ENCODE peak calls at places on chromosomes 12 and 14, in nine cellular contexts. One of them, this sample, is unnamed.

GRCh38 chr12:16187684-16188083 is 89.8 kb downstream of the SLC15A5 start:
- DNase-seq in AG10803: no peak
- DNase-seq in H7: no peak
- DNase-seq in sigmoid colon: no peak
- DNase-seq in adipocyte: no peak
- DNase-seq in dorsolateral prefrontal cortex: no peak
- DNase-seq in endothelial cell of umbilical vein: no peak
- DNase-seq in A673: no peak
- DNase-seq in pancreas: no peak
- DNase-seq in this sample: no peak

GRCh38 chr12:79299447-79300198 is 391.1 kb downstream of the PAWR start:
- DNase-seq in dorsolateral prefrontal cortex: no peak
- DNase-seq in pancreas: no peak
- DNase-seq in H7: no peak
- DNase-seq in A673: no peak
- DNase-seq in AG10803: no peak
- DNase-seq in endothelial cell of umbilical vein: no peak
- DNase-seq in adipocyte: no peak
- DNase-seq in sigmoid colon: no peak
- DNase-seq in this sample: no peak

GRCh38 chr12:94525951-94526350 is 66.3 kb upstream of the CEP83 start:
- DNase-seq in adipocyte: no peak
- DNase-seq in pancreas: no peak
- DNase-seq in A673: no peak
- DNase-seq in dorsolateral prefrontal cortex: no peak
- DNase-seq in H7: no peak
- DNase-seq in AG10803: no peak
- DNase-seq in sigmoid colon: no peak
- DNase-seq in endothelial cell of umbilical vein: no peak
- DNase-seq in this sample: no peak

GRCh38 chr12:13631873-13632272 is 349.5 kb downstream of the GRIN2B start:
- DNase-seq in sigmoid colon: no peak
- DNase-seq in AG10803: no peak
- DNase-seq in pancreas: no peak
- DNase-seq in adipocyte: no peak
- DNase-seq in endothelial cell of umbilical vein: no peak
- DNase-seq in A673: no peak
- DNase-seq in dorsolateral prefrontal cortex: no peak
- DNase-seq in H7: no peak
- DNase-seq in this sample: no peak

GRCh38 chr14:68978550-68978911 is 571 bp downstream of the ACTN1 start:
- DNase-seq in sigmoid colon: peak; percentile 88
- DNase-seq in endothelial cell of umbilical vein: peak; percentile 33
- DNase-seq in adipocyte: peak; percentile 88
- DNase-seq in H7: peak; percentile 95
- DNase-seq in dorsolateral prefrontal cortex: no peak
- DNase-seq in A673: peak; percentile 60
- DNase-seq in AG10803: peak; percentile 55
- DNase-seq in pancreas: peak; percentile 86
- DNase-seq in this sample: peak; percentile 72

GRCh38 chr14:67977468-67978034 is 158.0 kb downstream of the RAD51B start:
- DNase-seq in H7: no peak
- DNase-seq in sigmoid colon: no peak
- DNase-seq in AG10803: no peak
- DNase-seq in adipocyte: no peak
- DNase-seq in A673: no peak
- DNase-seq in endothelial cell of umbilical vein: no peak
- DNase-seq in dorsolateral prefrontal cortex: no peak
- DNase-seq in pancreas: no peak
- DNase-seq in this sample: peak; percentile 34

GRCh38 chr12:98635657-98636323 is 8.8 kb downstream of the IKBIP start:
- DNase-seq in A673: peak; percentile 36
- DNase-seq in adipocyte: peak; percentile 64
- DNase-seq in pancreas: no peak
- DNase-seq in AG10803: peak; percentile 77
- DNase-seq in dorsolateral prefrontal cortex: no peak
- DNase-seq in endothelial cell of umbilical vein: peak; percentile 61
- DNase-seq in H7: no peak
- DNase-seq in sigmoid colon: no peak
- DNase-seq in this sample: no peak

GRCh38 chr14:100193417-100194357 is 34.2 kb upstream of the DEGS2 start:
- DNase-seq in dorsolateral prefrontal cortex: peak; percentile 66
- DNase-seq in adipocyte: no peak
- DNase-seq in sigmoid colon: no peak
- DNase-seq in A673: no peak
- DNase-seq in H7: peak; percentile 63
- DNase-seq in pancreas: no peak
- DNase-seq in AG10803: no peak
- DNase-seq in endothelial cell of umbilical vein: no peak
- DNase-seq in this sample: no peak

GRCh38 chr12:26226629-26227375 is 31.4 kb downstream of the SSPN start:
- DNase-seq in A673: no peak
- DNase-seq in AG10803: peak; percentile 42
- DNase-seq in H7: peak; percentile 73
- DNase-seq in dorsolateral prefrontal cortex: no peak
- DNase-seq in pancreas: peak; percentile 44
- DNase-seq in adipocyte: peak; percentile 60
- DNase-seq in sigmoid colon: peak; percentile 73
- DNase-seq in endothelial cell of umbilical vein: peak; percentile 21
- DNase-seq in this sample: peak; percentile 50

GRCh38 chr12:103642240-103642864 is 55.3 kb downstream of the STAB2 start:
- DNase-seq in adipocyte: no peak
- DNase-seq in sigmoid colon: no peak
- DNase-seq in endothelial cell of umbilical vein: no peak
- DNase-seq in A673: no peak
- DNase-seq in H7: peak; percentile 21
- DNase-seq in dorsolateral prefrontal cortex: no peak
- DNase-seq in AG10803: no peak
- DNase-seq in pancreas: no peak
- DNase-seq in this sample: no peak

GRCh38 chr12:53869500-53869899 is 69.1 kb upstream of the HOXC13 start:
- DNase-seq in adipocyte: no peak
- DNase-seq in dorsolateral prefrontal cortex: no peak
- DNase-seq in sigmoid colon: no peak
- DNase-seq in H7: no peak
- DNase-seq in AG10803: no peak
- DNase-seq in endothelial cell of umbilical vein: no peak
- DNase-seq in A673: no peak
- DNase-seq in pancreas: no peak
- DNase-seq in this sample: no peak

GRCh38 chr14:32940066-32940651 is 1.5 kb downstream of the NPAS3 start:
- DNase-seq in pancreas: no peak
- DNase-seq in H7: peak; percentile 25
- DNase-seq in A673: peak; percentile 89
- DNase-seq in adipocyte: no peak
- DNase-seq in dorsolateral prefrontal cortex: no peak
- DNase-seq in AG10803: peak; percentile 6
- DNase-seq in endothelial cell of umbilical vein: peak; percentile 37
- DNase-seq in sigmoid colon: no peak
- DNase-seq in this sample: no peak

GRCh38 chr14:23638414-23639047 is 2.4 kb downstream of the DHRS2 start:
- DNase-seq in AG10803: no peak
- DNase-seq in dorsolateral prefrontal cortex: no peak
- DNase-seq in H7: no peak
- DNase-seq in sigmoid colon: no peak
- DNase-seq in A673: no peak
- DNase-seq in adipocyte: no peak
- DNase-seq in pancreas: no peak
- DNase-seq in endothelial cell of umbilical vein: no peak
- DNase-seq in this sample: no peak

GRCh38 chr12:132366341-132366861 is 37.0 kb upstream of the GALNT9 start:
- DNase-seq in sigmoid colon: peak; percentile 42
- DNase-seq in dorsolateral prefrontal cortex: peak; percentile 41
- DNase-seq in AG10803: no peak
- DNase-seq in endothelial cell of umbilical vein: no peak
- DNase-seq in A673: no peak
- DNase-seq in adipocyte: no peak
- DNase-seq in H7: peak; percentile 74
- DNase-seq in pancreas: no peak
- DNase-seq in this sample: no peak

GRCh38 chr12:53485955-53486729 is 13.1 kb downstream of the MAP3K12 start:
- DNase-seq in sigmoid colon: peak; percentile 62
- DNase-seq in pancreas: no peak
- DNase-seq in adipocyte: no peak
- DNase-seq in dorsolateral prefrontal cortex: no peak
- DNase-seq in endothelial cell of umbilical vein: no peak
- DNase-seq in AG10803: no peak
- DNase-seq in A673: no peak
- DNase-seq in H7: no peak
- DNase-seq in this sample: no peak

GRCh38 chr12:4871514-4871913 is 38.2 kb upstream of the KCNA1 start:
- DNase-seq in pancreas: no peak
- DNase-seq in sigmoid colon: no peak
- DNase-seq in AG10803: no peak
- DNase-seq in H7: no peak
- DNase-seq in dorsolateral prefrontal cortex: no peak
- DNase-seq in A673: no peak
- DNase-seq in adipocyte: no peak
- DNase-seq in endothelial cell of umbilical vein: no peak
- DNase-seq in this sample: no peak

GRCh38 chr14:72906316-72906715 is 12.4 kb upstream of the DPF3 start:
- DNase-seq in A673: no peak
- DNase-seq in adipocyte: peak; percentile 80
- DNase-seq in pancreas: no peak
- DNase-seq in dorsolateral prefrontal cortex: no peak
- DNase-seq in AG10803: peak; percentile 97
- DNase-seq in endothelial cell of umbilical vein: no peak
- DNase-seq in H7: no peak
- DNase-seq in sigmoid colon: no peak
- DNase-seq in this sample: no peak

GRCh38 chr14:73887116-73887490 is 444 bp downstream of the ZNF410 start:
- DNase-seq in adipocyte: no peak
- DNase-seq in pancreas: no peak
- DNase-seq in endothelial cell of umbilical vein: peak; percentile 60
- DNase-seq in AG10803: peak; percentile 35
- DNase-seq in H7: no peak
- DNase-seq in dorsolateral prefrontal cortex: no peak
- DNase-seq in A673: no peak
- DNase-seq in sigmoid colon: no peak
- DNase-seq in this sample: no peak

GRCh38 chr12:111274820-111275219 is 94.1 kb downstream of the PHETA1 start:
- DNase-seq in A673: peak; percentile 45
- DNase-seq in adipocyte: peak; percentile 31
- DNase-seq in endothelial cell of umbilical vein: no peak
- DNase-seq in sigmoid colon: no peak
- DNase-seq in AG10803: no peak
- DNase-seq in pancreas: no peak
- DNase-seq in dorsolateral prefrontal cortex: no peak
- DNase-seq in H7: peak; percentile 82
- DNase-seq in this sample: no peak

DNA sequence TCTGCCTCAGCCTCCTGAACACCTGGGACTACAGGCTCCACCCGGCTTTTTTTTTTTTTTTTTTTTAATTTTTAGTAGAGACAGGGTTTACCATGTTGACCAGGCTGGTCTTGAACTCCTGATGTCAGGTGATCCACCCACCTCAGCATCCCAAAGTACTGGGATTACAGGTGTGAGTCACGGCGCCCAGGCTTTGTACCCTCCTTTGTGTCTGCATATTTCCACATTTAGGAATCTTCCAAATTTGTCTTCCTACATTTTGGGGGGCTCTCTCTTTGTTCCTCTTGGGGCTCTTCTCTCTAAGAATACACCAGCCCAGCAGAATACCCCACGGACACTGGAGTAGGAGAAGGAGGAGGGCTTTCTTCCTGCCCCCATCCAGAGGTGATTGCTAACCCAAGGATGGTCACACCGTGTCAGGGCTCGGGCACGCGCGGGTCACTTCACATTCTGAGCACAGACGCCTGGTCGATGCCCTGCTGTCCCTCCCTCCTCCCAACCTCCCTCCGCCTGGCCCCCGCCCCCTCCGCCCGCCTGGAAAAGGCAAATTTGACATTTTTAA is 2.1 kb upstream of the DNAJC22 start:
- DNase-seq in pancreas: no peak
- DNase-seq in endothelial cell of umbilical vein: no peak
- DNase-seq in H7: peak; percentile 60
- DNase-seq in dorsolateral prefrontal cortex: no peak
- DNase-seq in A673: no peak
- DNase-seq in AG10803: no peak
- DNase-seq in adipocyte: no peak
- DNase-seq in sigmoid colon: no peak
- DNase-seq in this sample: peak; percentile 33
- H3K4me3 ChIP-seq in pancreas: peak overlapping the region; percentile 34
- H3K4me3 ChIP-seq in endothelial cell of umbilical vein: no peak overlapping the region
- H3K4me3 ChIP-seq in H7: no peak overlapping the region
- H3K4me3 ChIP-seq in dorsolateral prefrontal cortex: peak overlapping the region; percentile 60
- H3K4me3 ChIP-seq in A673: peak overlapping the region; percentile 51
- H3K4me3 ChIP-seq in AG10803: no peak overlapping the region
- H3K4me3 ChIP-seq in adipocyte: no peak overlapping the region
- H3K4me3 ChIP-seq in sigmoid colon: no peak overlapping the region
- H3K4me3 ChIP-seq in this sample: no peak overlapping the region

GRCh38 chr14:54435500-54435981 is 5.6 kb downstream of the CNIH1 start:
- DNase-seq in dorsolateral prefrontal cortex: no peak
- DNase-seq in A673: peak; percentile 14
- DNase-seq in sigmoid colon: no peak
- DNase-seq in adipocyte: peak; percentile 62
- DNase-seq in AG10803: peak; percentile 21
- DNase-seq in pancreas: no peak
- DNase-seq in endothelial cell of umbilical vein: peak; percentile 84
- DNase-seq in H7: no peak
- DNase-seq in this sample: no peak
- H3K4me3 ChIP-seq in dorsolateral prefrontal cortex: peak overlapping the region; percentile 2
- H3K4me3 ChIP-seq in A673: no peak overlapping the region
- H3K4me3 ChIP-seq in sigmoid colon: no peak overlapping the region
- H3K4me3 ChIP-seq in adipocyte: no peak overlapping the region
- H3K4me3 ChIP-seq in AG10803: no peak overlapping the region
- H3K4me3 ChIP-seq in pancreas: no peak overlapping the region
- H3K4me3 ChIP-seq in endothelial cell of umbilical vein: no peak overlapping the region
- H3K4me3 ChIP-seq in H7: no peak overlapping the region
- H3K4me3 ChIP-seq in this sample: no peak overlapping the region

GRCh38 chr12:19847294-19848059 is 408.2 kb downstream of the AEBP2 start:
- DNase-seq in dorsolateral prefrontal cortex: no peak
- DNase-seq in sigmoid colon: no peak
- DNase-seq in pancreas: no peak
- DNase-seq in AG10803: peak; percentile 71
- DNase-seq in H7: no peak
- DNase-seq in A673: no peak
- DNase-seq in adipocyte: peak; percentile 29
- DNase-seq in endothelial cell of umbilical vein: peak; percentile 36
- DNase-seq in this sample: no peak
- H3K4me3 ChIP-seq in dorsolateral prefrontal cortex: no peak overlapping the region
- H3K4me3 ChIP-seq in sigmoid colon: no peak overlapping the region
- H3K4me3 ChIP-seq in pancreas: no peak overlapping the region
- H3K4me3 ChIP-seq in AG10803: no peak overlapping the region
- H3K4me3 ChIP-seq in H7: no peak overlapping the region
- H3K4me3 ChIP-seq in A673: no peak overlapping the region
- H3K4me3 ChIP-seq in adipocyte: peak overlapping the region; percentile 49
- H3K4me3 ChIP-seq in endothelial cell of umbilical vein: no peak overlapping the region
- H3K4me3 ChIP-seq in this sample: no peak overlapping the region

GRCh38 chr14:40630471-40630870 is 976.2 kb upstream of the LRFN5 start:
- DNase-seq in A673: no peak
- DNase-seq in H7: no peak
- DNase-seq in endothelial cell of umbilical vein: no peak
- DNase-seq in AG10803: no peak
- DNase-seq in dorsolateral prefrontal cortex: no peak
- DNase-seq in sigmoid colon: no peak
- DNase-seq in pancreas: no peak
- DNase-seq in adipocyte: no peak
- DNase-seq in this sample: peak; percentile 38

GRCh38 chr14:40623641-40624040 is 983.0 kb upstream of the LRFN5 start:
- DNase-seq in sigmoid colon: no peak
- DNase-seq in pancreas: no peak
- DNase-seq in dorsolateral prefrontal cortex: no peak
- DNase-seq in endothelial cell of umbilical vein: no peak
- DNase-seq in H7: no peak
- DNase-seq in adipocyte: no peak
- DNase-seq in AG10803: no peak
- DNase-seq in A673: peak; percentile 10
- DNase-seq in this sample: no peak

GRCh38 chr14:40629144-40629543 is 977.5 kb upstream of the LRFN5 start:
- DNase-seq in AG10803: no peak
- DNase-seq in H7: no peak
- DNase-seq in dorsolateral prefrontal cortex: no peak
- DNase-seq in pancreas: no peak
- DNase-seq in endothelial cell of umbilical vein: no peak
- DNase-seq in A673: no peak
- DNase-seq in sigmoid colon: no peak
- DNase-seq in adipocyte: no peak
- DNase-seq in this sample: no peak
- H3K4me3 ChIP-seq in AG10803: no peak overlapping the region
- H3K4me3 ChIP-seq in H7: peak overlapping the region; percentile 44
- H3K4me3 ChIP-seq in dorsolateral prefrontal cortex: no peak overlapping the region
- H3K4me3 ChIP-seq in pancreas: no peak overlapping the region
- H3K4me3 ChIP-seq in endothelial cell of umbilical vein: no peak overlapping the region
- H3K4me3 ChIP-seq in A673: no peak overlapping the region
- H3K4me3 ChIP-seq in sigmoid colon: no peak overlapping the region
- H3K4me3 ChIP-seq in adipocyte: no peak overlapping the region
- H3K4me3 ChIP-seq in this sample: no peak overlapping the region

This sample was measured in Caco-2.